ENCODE peak calls at places on chromosomes 2 and 18, in nine cellular contexts. One of them, this sample, is unnamed.

GRCh38 chr2:183740241-183740640 is 616.0 kb downstream of the NUP35 start:
- DNase-seq in mucosa of descending colon: no peak
- DNase-seq in AG09309: no peak
- DNase-seq in type B pancreatic cell: no peak
- DNase-seq in A549: no peak
- DNase-seq in spleen: no peak
- DNase-seq in CD8-positive, alpha-beta T cell: no peak
- DNase-seq in right atrium auricular region: no peak
- DNase-seq in fibroblast of mammary gland: no peak
- DNase-seq in this sample: no peak

GRCh38 chr2:43634604-43635306 is 2.3 kb upstream of the PLEKHH2 start:
- DNase-seq in spleen: no peak
- DNase-seq in fibroblast of mammary gland: peak; percentile 91
- DNase-seq in mucosa of descending colon: no peak
- DNase-seq in type B pancreatic cell: no peak
- DNase-seq in A549: peak; percentile 94
- DNase-seq in AG09309: peak; percentile 96
- DNase-seq in right atrium auricular region: no peak
- DNase-seq in CD8-positive, alpha-beta T cell: no peak
- DNase-seq in this sample: peak; percentile 77

GRCh38 chr2:65831528-65831927 is 399.1 kb upstream of the SPRED2 start:
- DNase-seq in right atrium auricular region: no peak
- DNase-seq in mucosa of descending colon: no peak
- DNase-seq in spleen: no peak
- DNase-seq in fibroblast of mammary gland: no peak
- DNase-seq in type B pancreatic cell: no peak
- DNase-seq in A549: no peak
- DNase-seq in CD8-positive, alpha-beta T cell: no peak
- DNase-seq in AG09309: no peak
- DNase-seq in this sample: no peak

GRCh38 chr18:21291106-21291505 is 49.1 kb downstream of the GREB1L start:
- DNase-seq in mucosa of descending colon: no peak
- DNase-seq in fibroblast of mammary gland: no peak
- DNase-seq in spleen: no peak
- DNase-seq in AG09309: no peak
- DNase-seq in A549: no peak
- DNase-seq in CD8-positive, alpha-beta T cell: no peak
- DNase-seq in type B pancreatic cell: no peak
- DNase-seq in right atrium auricular region: no peak
- DNase-seq in this sample: no peak

GRCh38 chr2:134839649-134840048 is 1.2 kb downstream of the ACMSD start:
- DNase-seq in type B pancreatic cell: no peak
- DNase-seq in AG09309: no peak
- DNase-seq in right atrium auricular region: no peak
- DNase-seq in CD8-positive, alpha-beta T cell: no peak
- DNase-seq in mucosa of descending colon: no peak
- DNase-seq in fibroblast of mammary gland: no peak
- DNase-seq in spleen: no peak
- DNase-seq in A549: no peak
- DNase-seq in this sample: no peak

GRCh38 chr18:22739243-22739642 is 193.9 kb upstream of the RBBP8 start:
- DNase-seq in A549: no peak
- DNase-seq in AG09309: no peak
- DNase-seq in type B pancreatic cell: no peak
- DNase-seq in mucosa of descending colon: no peak
- DNase-seq in fibroblast of mammary gland: no peak
- DNase-seq in CD8-positive, alpha-beta T cell: no peak
- DNase-seq in right atrium auricular region: no peak
- DNase-seq in spleen: no peak
- DNase-seq in this sample: no peak

GRCh38 chr2:120029672-120030640 is 17.1 kb downstream of the EPB41L5 start:
- DNase-seq in fibroblast of mammary gland: no peak
- DNase-seq in AG09309: no peak
- DNase-seq in A549: no peak
- DNase-seq in mucosa of descending colon: no peak
- DNase-seq in type B pancreatic cell: no peak
- DNase-seq in right atrium auricular region: no peak
- DNase-seq in spleen: no peak
- DNase-seq in CD8-positive, alpha-beta T cell: no peak
- DNase-seq in this sample: no peak

GRCh38 chr2:231152800-231153557 is 28.1 kb upstream of the HTR2B start:
- DNase-seq in mucosa of descending colon: no peak
- DNase-seq in spleen: no peak
- DNase-seq in CD8-positive, alpha-beta T cell: no peak
- DNase-seq in right atrium auricular region: no peak
- DNase-seq in A549: no peak
- DNase-seq in fibroblast of mammary gland: peak; percentile 51
- DNase-seq in AG09309: peak; percentile 46
- DNase-seq in type B pancreatic cell: no peak
- DNase-seq in this sample: peak; percentile 15

GRCh38 chr2:48328972-48329723 is 200.8 kb upstream of the STON1 start:
- DNase-seq in AG09309: no peak
- DNase-seq in fibroblast of mammary gland: no peak
- DNase-seq in right atrium auricular region: no peak
- DNase-seq in spleen: no peak
- DNase-seq in CD8-positive, alpha-beta T cell: no peak
- DNase-seq in type B pancreatic cell: no peak
- DNase-seq in mucosa of descending colon: no peak
- DNase-seq in A549: no peak
- DNase-seq in this sample: no peak

GRCh38 chr2:3465844-3466481 is 53.4 kb downstream of the ADI1 start:
- DNase-seq in A549: peak; percentile 52
- DNase-seq in fibroblast of mammary gland: peak; percentile 97
- DNase-seq in mucosa of descending colon: no peak
- DNase-seq in AG09309: peak; percentile 80
- DNase-seq in type B pancreatic cell: no peak
- DNase-seq in spleen: peak; percentile 53
- DNase-seq in CD8-positive, alpha-beta T cell: no peak
- DNase-seq in right atrium auricular region: no peak
- DNase-seq in this sample: peak; percentile 88

GRCh38 chr2:164538250-164538866 is 82.9 kb downstream of the GRB14 start:
- DNase-seq in CD8-positive, alpha-beta T cell: no peak
- DNase-seq in type B pancreatic cell: no peak
- DNase-seq in right atrium auricular region: no peak
- DNase-seq in AG09309: peak; percentile 5
- DNase-seq in spleen: no peak
- DNase-seq in A549: peak; percentile 52
- DNase-seq in mucosa of descending colon: no peak
- DNase-seq in fibroblast of mammary gland: peak; percentile 47
- DNase-seq in this sample: peak; percentile 35

GRCh38 chr2:200264631-200265030 is 41.9 kb upstream of the SPATS2L start:
- DNase-seq in fibroblast of mammary gland: no peak
- DNase-seq in A549: no peak
- DNase-seq in AG09309: no peak
- DNase-seq in right atrium auricular region: no peak
- DNase-seq in type B pancreatic cell: no peak
- DNase-seq in spleen: no peak
- DNase-seq in mucosa of descending colon: no peak
- DNase-seq in CD8-positive, alpha-beta T cell: no peak
- DNase-seq in this sample: no peak

GRCh38 chr2:99636432-99637034 is 146.7 kb upstream of the REV1 start:
- DNase-seq in A549: no peak
- DNase-seq in mucosa of descending colon: peak; percentile 60
- DNase-seq in type B pancreatic cell: no peak
- DNase-seq in right atrium auricular region: peak; percentile 83
- DNase-seq in spleen: peak; percentile 85
- DNase-seq in fibroblast of mammary gland: no peak
- DNase-seq in AG09309: no peak
- DNase-seq in CD8-positive, alpha-beta T cell: no peak
- DNase-seq in this sample: no peak

GRCh38 chr2:172457606-172458005 is 30.2 kb downstream of the ITGA6 start:
- DNase-seq in spleen: no peak
- DNase-seq in fibroblast of mammary gland: no peak
- DNase-seq in right atrium auricular region: no peak
- DNase-seq in AG09309: no peak
- DNase-seq in mucosa of descending colon: no peak
- DNase-seq in CD8-positive, alpha-beta T cell: no peak
- DNase-seq in type B pancreatic cell: no peak
- DNase-seq in A549: no peak
- DNase-seq in this sample: no peak

GRCh38 chr2:53450885-53451284 is 316.7 kb upstream of the CHAC2 start:
- DNase-seq in type B pancreatic cell: no peak
- DNase-seq in fibroblast of mammary gland: no peak
- DNase-seq in mucosa of descending colon: peak; percentile 48
- DNase-seq in right atrium auricular region: no peak
- DNase-seq in A549: no peak
- DNase-seq in CD8-positive, alpha-beta T cell: no peak
- DNase-seq in AG09309: no peak
- DNase-seq in spleen: no peak
- DNase-seq in this sample: no peak

GRCh38 chr2:236352761-236353593 is 88.8 kb upstream of the ASB18 start:
- DNase-seq in spleen: no peak
- DNase-seq in right atrium auricular region: peak; percentile 55
- DNase-seq in CD8-positive, alpha-beta T cell: peak; percentile 40
- DNase-seq in fibroblast of mammary gland: peak; percentile 40
- DNase-seq in mucosa of descending colon: no peak
- DNase-seq in AG09309: peak; percentile 5
- DNase-seq in A549: peak; percentile 25
- DNase-seq in type B pancreatic cell: no peak
- DNase-seq in this sample: peak; percentile 20

GRCh38 chr2:207283356-207283755 is 117.6 kb upstream of the KLF7 start:
- DNase-seq in CD8-positive, alpha-beta T cell: no peak
- DNase-seq in fibroblast of mammary gland: peak; percentile 23
- DNase-seq in type B pancreatic cell: no peak
- DNase-seq in A549: no peak
- DNase-seq in mucosa of descending colon: peak; percentile 46
- DNase-seq in AG09309: no peak
- DNase-seq in spleen: peak; percentile 75
- DNase-seq in right atrium auricular region: peak; percentile 63
- DNase-seq in this sample: no peak
- TF ChIP-seq CTCF in CD8-positive, alpha-beta T cell: no peak
- TF ChIP-seq CTCF in fibroblast of mammary gland: peak; percentile 19
- TF ChIP-seq CTCF in type B pancreatic cell: peak; percentile 31
- TF ChIP-seq CTCF in A549: no peak
- TF ChIP-seq CTCF in mucosa of descending colon: no peak
- TF ChIP-seq CTCF in AG09309: no peak
- TF ChIP-seq CTCF in spleen: no peak
- TF ChIP-seq CTCF in right atrium auricular region: peak; percentile 44
- TF ChIP-seq CTCF in this sample: peak; percentile 26

GRCh38 chr2:175865716-175866115 is 136.4 kb downstream of the LNPK start:
- DNase-seq in spleen: no peak
- DNase-seq in type B pancreatic cell: no peak
- DNase-seq in AG09309: no peak
- DNase-seq in A549: no peak
- DNase-seq in CD8-positive, alpha-beta T cell: no peak
- DNase-seq in mucosa of descending colon: no peak
- DNase-seq in right atrium auricular region: no peak
- DNase-seq in fibroblast of mammary gland: no peak
- DNase-seq in this sample: no peak

DNA sequence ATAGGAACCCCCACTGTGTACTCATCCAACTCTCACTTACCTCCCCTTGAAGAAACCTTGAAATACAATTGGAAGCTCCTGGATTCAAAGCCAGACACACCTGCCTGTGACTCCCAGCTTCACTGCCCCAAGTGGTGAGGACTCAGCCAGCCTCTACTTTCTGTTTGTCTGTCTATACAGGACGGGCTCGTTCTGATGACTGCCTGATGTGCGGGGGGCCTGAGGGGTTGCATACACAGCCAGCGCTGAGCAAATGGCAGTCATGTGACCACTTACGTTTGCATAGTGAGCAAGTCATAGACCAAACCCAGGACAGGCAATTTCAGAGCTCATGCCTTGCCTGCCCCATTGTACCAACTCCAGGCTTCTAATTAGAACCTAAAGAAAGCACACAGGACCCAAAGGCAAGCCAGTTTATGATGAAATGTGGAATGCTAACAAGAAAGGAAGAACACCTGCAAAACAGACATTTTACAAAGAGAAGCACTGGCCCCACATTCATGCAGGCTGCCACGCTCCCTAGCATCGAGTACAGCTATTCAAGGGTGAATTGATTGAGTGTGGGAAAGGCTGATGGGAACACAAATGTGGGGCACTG is 137.8 kb downstream of the LNPK start:
- DNase-seq in CD8-positive, alpha-beta T cell: no peak
- DNase-seq in right atrium auricular region: no peak
- DNase-seq in type B pancreatic cell: no peak
- DNase-seq in A549: no peak
- DNase-seq in mucosa of descending colon: no peak
- DNase-seq in spleen: no peak
- DNase-seq in AG09309: no peak
- DNase-seq in fibroblast of mammary gland: no peak
- DNase-seq in this sample: no peak
- TF ChIP-seq CTCF in CD8-positive, alpha-beta T cell: no peak
- TF ChIP-seq CTCF in right atrium auricular region: no peak
- TF ChIP-seq CTCF in type B pancreatic cell: no peak
- TF ChIP-seq CTCF in A549: no peak
- TF ChIP-seq CTCF in mucosa of descending colon: no peak
- TF ChIP-seq CTCF in spleen: no peak
- TF ChIP-seq CTCF in AG09309: no peak
- TF ChIP-seq CTCF in fibroblast of mammary gland: no peak
- TF ChIP-seq CTCF in this sample: no peak

DNA sequence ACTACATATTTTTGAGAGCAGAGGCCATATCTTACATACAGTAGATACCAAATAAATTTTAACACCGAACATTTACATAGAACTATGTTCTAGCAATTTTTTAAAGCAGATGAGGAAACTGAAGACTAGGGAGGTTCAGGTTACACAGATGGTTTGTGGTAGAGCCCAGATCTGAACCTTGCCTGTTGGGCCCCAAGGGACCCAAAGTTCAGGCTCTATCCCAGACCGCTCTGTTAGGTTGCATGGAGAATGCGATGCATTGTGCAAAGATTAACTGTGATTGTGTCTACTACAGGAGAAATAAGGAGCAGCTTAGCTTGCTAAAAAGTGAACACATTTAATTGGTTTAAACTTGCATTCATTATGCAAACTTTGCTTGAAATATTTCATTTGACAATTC is 16.4 kb upstream of the DSC3 start:
- DNase-seq in fibroblast of mammary gland: no peak
- DNase-seq in CD8-positive, alpha-beta T cell: no peak
- DNase-seq in type B pancreatic cell: no peak
- DNase-seq in A549: no peak
- DNase-seq in mucosa of descending colon: no peak
- DNase-seq in spleen: no peak
- DNase-seq in AG09309: no peak
- DNase-seq in right atrium auricular region: no peak
- DNase-seq in this sample: no peak
- TF ChIP-seq CTCF in fibroblast of mammary gland: no peak
- TF ChIP-seq CTCF in CD8-positive, alpha-beta T cell: no peak
- TF ChIP-seq CTCF in type B pancreatic cell: no peak
- TF ChIP-seq CTCF in A549: no peak
- TF ChIP-seq CTCF in mucosa of descending colon: no peak
- TF ChIP-seq CTCF in spleen: no peak
- TF ChIP-seq CTCF in AG09309: no peak
- TF ChIP-seq CTCF in right atrium auricular region: no peak
- TF ChIP-seq CTCF in this sample: no peak

DNA sequence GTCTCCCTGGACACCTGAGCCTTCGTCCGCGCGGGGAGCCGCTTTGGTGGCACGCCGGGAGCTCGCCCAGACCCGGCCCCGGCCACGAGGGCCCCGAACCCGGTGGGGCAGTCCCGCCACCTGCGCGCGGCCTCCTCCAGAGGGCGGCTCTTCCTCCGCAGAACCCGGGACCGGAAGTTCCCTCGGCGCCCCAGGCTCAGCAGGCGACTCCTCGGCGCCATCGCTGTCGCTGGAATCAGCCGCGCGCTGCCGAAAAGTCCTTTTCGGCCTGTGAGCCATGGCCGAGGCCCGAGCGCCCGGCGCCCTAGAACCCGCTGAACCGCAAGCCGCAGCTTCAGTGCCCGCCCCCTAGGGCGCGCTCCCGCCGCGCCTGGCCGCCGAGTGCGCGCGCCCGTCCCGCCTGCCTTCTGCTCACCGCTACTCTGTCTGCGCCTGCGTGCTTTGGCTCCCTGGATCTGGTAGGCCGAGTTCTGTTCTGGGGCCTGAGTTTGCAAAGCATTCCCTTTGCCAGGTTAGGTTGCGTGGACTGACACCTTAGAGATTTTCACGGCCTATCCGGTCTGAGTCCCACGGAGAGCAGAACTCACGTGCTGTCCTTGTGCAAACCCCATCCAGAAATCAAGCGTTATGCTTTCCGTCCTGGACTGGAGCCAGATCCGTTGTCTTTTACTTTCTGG is at the start of gene GCFC2:
- DNase-seq in mucosa of descending colon: peak; percentile 90
- DNase-seq in fibroblast of mammary gland: peak; percentile 83
- DNase-seq in type B pancreatic cell: peak; percentile 86
- DNase-seq in A549: peak; percentile 93
- DNase-seq in right atrium auricular region: peak; percentile 89
- DNase-seq in AG09309: peak; percentile 46
- DNase-seq in CD8-positive, alpha-beta T cell: peak; percentile 80
- DNase-seq in spleen: peak; percentile 95
- DNase-seq in this sample: peak; percentile 75
- TF ChIP-seq CTCF in mucosa of descending colon: peak; percentile 51
- TF ChIP-seq CTCF in fibroblast of mammary gland: no peak
- TF ChIP-seq CTCF in type B pancreatic cell: peak; percentile 63
- TF ChIP-seq CTCF in A549: peak; percentile 42
- TF ChIP-seq CTCF in right atrium auricular region: peak; percentile 71
- TF ChIP-seq CTCF in AG09309: peak; percentile 39
- TF ChIP-seq CTCF in CD8-positive, alpha-beta T cell: peak; percentile 27
- TF ChIP-seq CTCF in spleen: no peak
- TF ChIP-seq CTCF in this sample: peak; percentile 69

This sample was measured in HFFc6.